ENCODE peak calls at places on chromosomes 13 and 19, in seven cellular contexts. F is CD4-positive, alpha-beta T cell; T is adrenal gland; E is IMR-90; A is tibial nerve; Y is mammary epithelial cell; O is heart right ventricle. P is an unnamed sample.

GRCh38 chr13:23985846-23986245 is 88.5 kb upstream of the C1QTNF9B start:
- DNase-seq in T (no peak), Y (no peak), A (no peak), F (no peak), E (no peak), O (no peak), P (no peak)

GRCh38 chr19:43767818-43768217 is 13.0 kb downstream of the KCNN4 start:
- DNase-seq in T (no peak), O (no peak), Y (no peak), E (no peak), F (no peak), A (no peak), P (no peak)

GRCh38 chr13:32314968-32315254 is 252 bp downstream of the ZAR1L start:
- DNase-seq in O (peak), Y (peak), A (peak), T (peak), E (peak), F (peak), P (no peak)

GRCh38 chr13:38661276-38661675 is 25.6 kb upstream of the FREM2 start:
- DNase-seq in Y (no peak), O (no peak), T (peak), F (no peak), E (no peak), A (no peak), P (no peak)

GRCh38 chr13:38239874-38240273 is 109.8 kb upstream of the UFM1 start:
- DNase-seq in Y (no peak), O (no peak), F (no peak), E (no peak), T (no peak), A (no peak), P (no peak)

GRCh38 chr19:15782211-15782610 is 5.2 kb upstream of the OR10H5 start:
- DNase-seq in F (no peak), E (no peak), T (no peak), O (no peak), Y (no peak), A (no peak), P (no peak)

GRCh38 chr13:98300956-98301641 is 124.0 kb upstream of the RNF113B start:
- DNase-seq in A (no peak), T (no peak), E (peak), F (no peak), Y (peak), O (no peak), P (no peak)

GRCh38 chr19:6108721-6109633 is 1.3 kb downstream of the RFX2 start:
- DNase-seq in E (peak), T (peak), F (peak), A (peak), Y (peak), O (peak), P (peak)

GRCh38 chr13:99496322-99497142 is 4.7 kb upstream of the TM9SF2 start:
- DNase-seq in T (peak), F (peak), A (peak), O (peak), Y (no peak), E (peak), P (peak)

GRCh38 chr19:18023596-18024212 is 15.7 kb downstream of the ARRDC2 start:
- DNase-seq in T (peak), Y (no peak), F (peak), O (peak), E (no peak), A (peak), P (peak)

GRCh38 chr13:25215253-25215575 is 43.1 kb upstream of the AMER2 start:
- DNase-seq in Y (no peak), A (no peak), O (no peak), F (no peak), E (no peak), T (no peak), P (no peak)

GRCh38 chr13:82688400-82688999 is 1193.8 kb downstream of the SLITRK1 start:
- DNase-seq in E (peak), A (no peak), Y (peak), T (no peak), F (no peak), O (no peak), P (no peak)

GRCh38 chr13:104809483-104809882 is 1726.0 kb downstream of the EFNB2 start:
- DNase-seq in T (no peak), Y (peak), O (no peak), E (no peak), F (no peak), A (no peak), P (no peak)

GRCh38 chr13:67283602-67284001 is 53.5 kb upstream of the PCDH9 start:
- DNase-seq in F (no peak), O (no peak), T (no peak), A (no peak), Y (peak), E (peak), P (no peak)

GRCh38 chr13:99809931-99810330 is 161.6 kb downstream of the ZIC5 start:
- DNase-seq in O (no peak), F (no peak), E (no peak), Y (no peak), T (no peak), A (no peak), P (no peak)

GRCh38 chr13:101751488-101751887 is 299.0 kb downstream of the ITGBL1 start:
- DNase-seq in Y (peak), F (no peak), A (no peak), T (no peak), E (peak), O (no peak), P (no peak)

GRCh38 chr13:101520672-101521071 is 68.2 kb downstream of the ITGBL1 start:
- DNase-seq in Y (peak), E (peak), T (no peak), F (no peak), A (no peak), O (no peak), P (no peak)

GRCh38 chr13:91356919-91357612 is 9.6 kb downstream of the MIR17HG start:
- DNase-seq in F (no peak), A (no peak), E (no peak), O (no peak), Y (no peak), T (no peak), P (no peak)

GRCh38 chr13:29954082-29955043 is 103.9 kb upstream of the UBL3 start:
- DNase-seq in Y (no peak), T (no peak), F (peak), A (no peak), O (no peak), E (no peak), P (peak)

GRCh38 chr13:73703606-73704005 is 430.6 kb downstream of the KLF12 start:
- DNase-seq in O (no peak), Y (no peak), F (no peak), A (no peak), E (no peak), T (no peak), P (no peak)

GRCh38 chr13:47326061-47326460 is 429.2 kb upstream of the HTR2A start:
- DNase-seq in F (no peak), A (no peak), Y (no peak), O (no peak), T (no peak), E (peak), P (no peak)

GRCh38 chr13:21825186-21825585 is 154.3 kb downstream of the FGF9 start:
- DNase-seq in T (no peak), A (no peak), O (no peak), E (peak), F (no peak), Y (no peak), P (no peak)

GRCh38 chr19:18419699-18420460 is 682 bp downstream of the SSBP4 start:
- DNase-seq in T (no peak), A (no peak), Y (no peak), F (peak), O (no peak), E (no peak), P (no peak)

GRCh38 chr19:48754950-48755645 is at the start of gene FGF21:
- DNase-seq in Y (no peak), T (no peak), F (no peak), E (no peak), O (no peak), A (no peak), P (no peak)

GRCh38 chr13:103371271-103371670 is 305.1 kb upstream of the SLC10A2 start:
- DNase-seq in E (no peak), Y (peak), F (no peak), O (no peak), A (no peak), T (no peak), P (no peak)

GRCh38 chr19:43470288-43470687 is 4.9 kb upstream of the LYPD3 start:
- DNase-seq in E (peak), A (no peak), T (no peak), F (peak), Y (peak), O (no peak), P (no peak)

GRCh38 chr13:111210082-111210481 is 95.0 kb downstream of the ARHGEF7 start:
- DNase-seq in E (no peak), A (no peak), T (no peak), Y (no peak), F (no peak), O (no peak), P (no peak)

GRCh38 chr19:24033962-24034342 is 53.0 kb upstream of the ZNF254 start:
- DNase-seq in A (peak), F (no peak), E (peak), O (peak), Y (peak), T (peak), P (peak)

GRCh38 chr13:79880820-79881219 is 399.9 kb downstream of the NDFIP2 start:
- DNase-seq in T (no peak), Y (no peak), O (no peak), A (no peak), E (no peak), F (no peak), P (no peak)

GRCh38 chr19:55259540-55260210 is 858 bp upstream of the PPP6R1 start:
- DNase-seq in T (no peak), F (no peak), O (no peak), Y (no peak), E (no peak), A (no peak), P (peak)

GRCh38 chr13:85896516-85897450 is 97.6 kb upstream of the SLITRK6 start:
- DNase-seq in E (peak), F (no peak), Y (peak), T (no peak), A (no peak), O (no peak), P (no peak)

GRCh38 chr19:12880551-12881171 is 588 bp downstream of the DNASE2 start:
- DNase-seq in O (no peak), A (no peak), Y (no peak), T (peak), F (no peak), E (peak), P (peak)

GRCh38 chr13:32881792-32882175 is 134.4 kb upstream of the KL start:
- DNase-seq in A (no peak), T (no peak), Y (peak), O (no peak), E (no peak), F (no peak), P (no peak)

GRCh38 chr13:77545626-77546412 is 10.3 kb downstream of the SCEL start:
- DNase-seq in E (no peak), T (no peak), O (no peak), F (no peak), A (no peak), Y (no peak), P (no peak)

GRCh38 chr13:64234255-64234654 is 2818.6 kb upstream of the PCDH20 start:
- DNase-seq in Y (no peak), E (peak), F (no peak), T (no peak), O (no peak), A (no peak), P (no peak)

GRCh38 chr13:34165158-34165557 is 347.2 kb downstream of the RFC3 start:
- DNase-seq in O (no peak), T (no peak), Y (no peak), F (no peak), E (no peak), A (no peak), P (no peak)

DNA sequence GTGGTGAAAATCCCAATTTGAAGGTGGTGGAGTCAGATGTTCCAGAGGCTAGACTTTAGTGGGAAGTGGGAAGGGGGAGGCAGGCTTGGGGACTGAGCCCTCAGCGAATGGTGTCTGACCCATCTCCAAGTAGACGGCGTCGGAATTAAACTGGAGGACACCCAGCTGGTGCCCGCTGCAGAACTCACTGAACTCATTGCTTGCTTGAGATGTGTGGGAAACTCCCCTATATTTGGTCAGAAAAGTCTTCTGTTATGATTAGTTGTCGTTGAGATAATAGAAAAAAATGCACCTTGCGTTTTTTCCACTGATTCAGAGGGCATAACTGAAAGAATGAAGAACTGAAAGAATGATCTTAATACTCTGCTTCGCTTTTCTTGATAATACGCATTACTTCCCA is 871 bp upstream of the ZNF583 start:
- DNase-seq in F (no peak), A (no peak), Y (no peak), E (peak), T (peak), O (no peak), P (no peak)
- H3K27ac ChIP-seq in F (peak), A (peak), Y (no peak), E (peak), T (peak), O (peak), P (peak)

GRCh38 chr19:1446713-1447564 is 3.0 kb upstream of the APC2 start:
- DNase-seq in O (no peak), E (no peak), A (no peak), F (no peak), T (no peak), Y (no peak), P (no peak)

GRCh38 chr19:1447565-1447903 is 2.4 kb upstream of the APC2 start:
- DNase-seq in T (no peak), O (no peak), E (no peak), A (no peak), Y (no peak), F (no peak), P (no peak)

GRCh38 chr19:1449467-1450442 is at the start of gene APC2:
- DNase-seq in Y (no peak), E (peak), F (no peak), A (no peak), O (no peak), T (no peak), P (no peak)

GRCh38 chr19:1445932-1446712 is 3.8 kb upstream of the APC2 start:
- DNase-seq in Y (no peak), A (no peak), E (no peak), F (no peak), T (no peak), O (no peak), P (no peak)

DNA sequence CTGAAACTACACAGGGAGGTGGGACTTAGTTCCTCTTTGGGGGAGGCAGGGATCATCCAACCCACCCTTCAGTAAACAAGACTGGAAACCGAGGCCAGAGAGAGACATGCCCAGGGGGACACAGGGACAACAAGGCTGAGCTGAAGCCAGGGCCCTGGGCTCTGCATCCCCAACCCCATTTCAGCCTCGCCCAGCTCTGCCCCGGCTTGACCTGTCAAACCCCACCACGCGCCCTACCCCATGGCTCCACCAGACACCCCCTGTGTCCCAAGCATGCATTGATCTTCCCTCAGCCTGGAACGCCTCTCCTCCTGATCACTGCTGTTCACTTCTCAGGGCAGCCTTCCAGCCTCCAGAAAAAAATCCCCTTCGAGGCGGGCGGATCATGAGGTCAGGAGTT is 2.0 kb upstream of the APC2 start:
- DNase-seq in O (no peak), E (no peak), T (no peak), A (no peak), Y (no peak), F (no peak), P (no peak)
- H3K27ac ChIP-seq in O (no peak), E (no peak), T (no peak), A (no peak), Y (no peak), F (no peak), P (no peak)

GRCh38 chr13:26605845-26606244 is 48.4 kb downstream of the WASF3 start:
- DNase-seq in E (no peak), F (no peak), O (no peak), Y (no peak), T (no peak), A (no peak), P (peak)

GRCh38 chr13:26600345-26600761 is 42.9 kb downstream of the WASF3 start:
- DNase-seq in F (no peak), Y (no peak), O (no peak), E (peak), A (peak), T (no peak), P (no peak)

GRCh38 chr13:26602783-26603182 is 45.3 kb downstream of the WASF3 start:
- DNase-seq in O (no peak), E (no peak), F (no peak), Y (no peak), A (no peak), T (no peak), P (no peak)

GRCh38 chr13:26601669-26602068 is 44.2 kb downstream of the WASF3 start:
- DNase-seq in O (no peak), A (no peak), F (no peak), E (peak), Y (peak), T (no peak), P (no peak)

DNA sequence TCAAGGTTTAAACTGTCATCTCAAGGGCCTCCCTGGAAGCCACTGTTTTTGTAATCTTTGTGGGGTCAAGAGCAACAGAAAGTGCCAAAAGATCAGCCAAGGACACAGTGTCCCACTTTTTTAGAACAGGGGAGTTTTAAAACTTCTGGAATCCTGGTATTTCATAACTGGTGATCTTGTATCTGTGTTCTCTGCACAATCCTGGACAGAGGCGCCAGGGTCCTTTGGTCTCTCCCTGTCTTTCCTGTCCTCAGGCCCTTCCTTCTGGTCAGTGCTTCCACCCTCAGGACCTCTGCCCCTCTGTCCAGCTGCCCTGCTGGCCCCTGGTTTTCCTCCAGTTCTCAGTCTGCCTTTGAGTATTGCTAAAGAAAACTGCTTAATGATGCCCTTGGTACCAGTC is 47.3 kb downstream of the WASF3 start:
- DNase-seq in Y (no peak), E (no peak), A (peak), O (no peak), F (no peak), T (peak), P (no peak)
- H3K27ac ChIP-seq in Y (no peak), E (no peak), A (no peak), O (no peak), F (no peak), T (peak), P (peak)

DNA sequence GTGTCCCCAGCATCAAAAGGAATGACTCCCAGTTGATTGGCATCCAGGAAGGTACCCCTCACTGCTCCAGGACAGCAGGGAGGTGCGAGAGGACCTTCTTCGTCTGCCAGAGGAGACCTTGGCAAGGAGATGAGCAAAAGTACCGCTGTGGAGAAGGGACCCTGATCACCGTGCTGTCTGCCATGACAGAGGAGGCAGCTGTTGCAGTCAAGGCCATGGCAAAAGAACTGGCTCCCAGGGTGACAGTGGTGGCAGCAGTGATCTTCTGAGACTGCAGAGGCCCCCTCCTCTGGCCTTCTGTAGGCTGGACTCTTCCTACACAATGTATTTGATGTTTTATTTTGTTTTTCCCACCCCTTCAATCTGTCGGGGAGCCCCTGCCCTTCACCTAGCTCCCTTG is 32.0 kb downstream of the NKPD1 start:
- DNase-seq in F (no peak), O (no peak), T (peak), Y (no peak), A (no peak), E (no peak), P (no peak)
- H3K27ac ChIP-seq in F (no peak), O (no peak), T (no peak), Y (no peak), A (no peak), E (no peak), P (no peak)

GRCh38 chr13:70829748-70830147 is 721.5 kb upstream of the KLHL1 start:
- DNase-seq in E (no peak), O (no peak), Y (no peak), A (no peak), F (no peak), T (no peak), P (no peak)
- H3K27ac ChIP-seq in E (no peak), O (no peak), Y (no peak), A (no peak), F (no peak), T (no peak), P (no peak)

DNA sequence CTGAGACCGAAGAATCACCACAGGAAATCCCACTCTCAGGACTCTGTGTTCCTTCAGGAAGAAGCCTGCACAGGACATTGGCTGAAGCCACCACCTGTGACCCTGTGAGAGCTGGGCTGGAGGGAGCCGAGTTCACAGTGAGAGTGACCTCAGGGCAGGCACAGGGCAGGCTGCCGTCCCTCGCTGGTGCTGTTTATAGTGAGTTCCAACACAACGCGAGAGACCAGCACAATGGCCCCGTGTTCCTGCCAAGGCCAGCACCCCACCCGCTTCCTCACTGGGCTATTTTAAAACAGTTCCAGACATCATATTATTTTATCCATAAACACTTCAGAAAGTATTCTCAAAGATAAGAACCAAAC is 18.4 kb upstream of the GAS6 start:
- DNase-seq in F (no peak), Y (no peak), O (peak), T (peak), A (peak), E (no peak), P (no peak)
- H3K27ac ChIP-seq in F (no peak), Y (no peak), O (peak), T (no peak), A (peak), E (no peak), P (no peak)

DNA sequence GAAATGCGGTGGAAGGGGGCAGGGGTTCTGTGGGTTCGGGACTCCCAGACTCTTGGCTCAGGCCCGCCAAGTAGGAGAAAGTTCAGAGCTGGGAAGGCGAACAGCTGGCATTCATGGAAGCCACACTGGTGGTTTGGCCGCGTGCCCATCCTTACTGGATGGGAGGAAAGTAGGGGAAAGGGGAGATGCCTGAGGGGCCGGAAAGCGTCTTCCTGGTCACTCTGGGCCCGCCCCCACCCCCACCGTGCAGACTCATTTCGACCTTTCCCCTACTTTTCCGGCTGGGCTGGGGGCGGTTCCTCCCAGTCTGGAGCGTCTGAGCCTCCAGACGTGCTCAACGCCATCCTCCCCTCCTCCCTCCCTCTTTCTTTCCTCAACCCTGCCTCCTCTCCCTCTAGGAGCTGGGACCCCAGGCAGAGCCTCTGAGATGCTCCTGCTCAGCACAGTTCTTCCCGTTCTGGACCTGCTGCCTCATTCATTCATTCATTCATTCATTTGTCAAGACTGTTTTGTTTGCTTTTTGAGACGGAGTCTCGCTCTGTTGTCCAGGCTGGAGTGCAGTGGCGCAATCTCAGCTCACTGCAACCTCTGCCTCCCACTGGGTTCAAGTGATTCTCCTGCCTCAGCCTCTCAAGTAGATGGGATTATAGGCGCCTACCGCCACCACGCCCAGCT is 3.5 kb downstream of the ANGPTL4 start:
- DNase-seq in Y (peak), T (peak), O (peak), A (peak), F (no peak), E (peak), P (peak)
- H3K27ac ChIP-seq in Y (no peak), T (peak), O (no peak), A (peak), F (no peak), E (peak), P (peak)

P was measured in right lobe of liver.